ENCODE peak calls at places on chromosomes 3 and 15, in ten cellular contexts. S, Z, F, I, T, V, A, B, J and W are unnamed samples.

GRCh38 chr15:48703544-48703943 is 58.0 kb upstream of the FBN1 start:
- DNase-seq in S (peak; percentile 92), Z (no peak), F (no peak), I (no peak), T (no peak), V (no peak), A (no peak), B (no peak), J (no peak), W (no peak)

GRCh38 chr3:42505849-42506410 is 3.5 kb downstream of the VIPR1 start:
- DNase-seq in S (no peak), Z (no peak), F (peak; percentile 14), I (no peak), T (no peak), V (no peak), A (no peak), B (no peak), J (no peak), W (no peak)

GRCh38 chr3:56453027-56453426 is 15.2 kb downstream of the ERC2 start:
- DNase-seq in S (no peak), Z (no peak), F (no peak), I (no peak), T (peak; percentile 12), V (no peak), A (no peak), B (no peak), J (no peak), W (no peak)

GRCh38 chr3:139953131-139953910 is 18.3 kb downstream of the CLSTN2 start:
- DNase-seq in S (no peak), Z (no peak), F (no peak), I (no peak), T (no peak), V (no peak), A (no peak), B (no peak), J (no peak), W (no peak)

GRCh38 chr3:135895106-135895733 is 70.3 kb upstream of the PPP2R3A start:
- DNase-seq in S (peak; percentile 89), Z (peak; percentile 77), F (peak; percentile 38), I (peak; percentile 59), T (peak; percentile 54), V (peak; percentile 67), A (peak; percentile 3), B (peak; percentile 58), J (peak; percentile 3), W (peak; percentile 10)

GRCh38 chr3:62145086-62145757 is 228.1 kb downstream of the FEZF2 start:
- DNase-seq in S (no peak), Z (no peak), F (no peak), I (no peak), T (no peak), V (no peak), A (no peak), B (no peak), J (no peak), W (no peak)

GRCh38 chr3:14118400-14119165 is 6.1 kb downstream of the CHCHD4 start:
- DNase-seq in S (peak; percentile 67), Z (peak; percentile 74), F (no peak), I (peak; percentile 95), T (no peak), V (no peak), A (no peak), B (peak; percentile 77), J (no peak), W (no peak)

GRCh38 chr3:75737831-75738493 is 47.4 kb downstream of the ZNF717 start:
- DNase-seq in S (peak; percentile 30), Z (no peak), F (no peak), I (no peak), T (no peak), V (no peak), A (no peak), B (no peak), J (no peak), W (no peak)

GRCh38 chr3:141303481-141304223 is 64.7 kb upstream of the ZBTB38 start:
- DNase-seq in S (peak; percentile 83), Z (peak; percentile 82), F (no peak), I (peak; percentile 54), T (peak; percentile 80), V (no peak), A (peak; percentile 54), B (peak; percentile 82), J (peak; percentile 68), W (peak; percentile 67)

GRCh38 chr3:155252021-155252420 is 41.5 kb downstream of the STRIT1 start:
- DNase-seq in S (no peak), Z (no peak), F (no peak), I (no peak), T (no peak), V (no peak), A (no peak), B (peak; percentile 26), J (no peak), W (no peak)

GRCh38 chr3:137163241-137163916 is 205.6 kb downstream of the IL20RB start:
- DNase-seq in S (no peak), Z (peak; percentile 2), F (no peak), I (no peak), T (no peak), V (no peak), A (no peak), B (no peak), J (no peak), W (no peak)

GRCh38 chr3:4506559-4507009 is 13.4 kb downstream of the ITPR1 start:
- DNase-seq in S (no peak), Z (no peak), F (no peak), I (no peak), T (no peak), V (no peak), A (no peak), B (no peak), J (no peak), W (no peak)

GRCh38 chr3:171349392-171349791 is 110.8 kb downstream of the TNIK start:
- DNase-seq in S (no peak), Z (no peak), F (no peak), I (no peak), T (no peak), V (no peak), A (no peak), B (no peak), J (no peak), W (no peak)

GRCh38 chr3:195160257-195160898 is 110.6 kb downstream of the XXYLT1 start:
- DNase-seq in S (peak; percentile 39), Z (no peak), F (no peak), I (no peak), T (no peak), V (no peak), A (no peak), B (no peak), J (no peak), W (no peak)